ENCODE peak calls at places on chromosomes 5 and 9, in ten cellular contexts. One of them, this sample, is unnamed.

GRCh38 chr9:2082802-2083201 is 67.7 kb downstream of the SMARCA2 start:
- DNase-seq in neural crest cell: no peak
- DNase-seq in endodermal cell: no peak
- DNase-seq in endothelial cell: no peak
- DNase-seq in right atrium auricular region: no peak
- DNase-seq in A549: no peak
- DNase-seq in lower lobe of right lung: no peak
- DNase-seq in adrenal gland: no peak
- DNase-seq in PC-9: no peak
- DNase-seq in mesothelial cell of epicardium: no peak
- DNase-seq in this sample: no peak

GRCh38 chr5:54844905-54845566 is 140.4 kb downstream of the ESM1 start:
- DNase-seq in neural crest cell: no peak
- DNase-seq in endodermal cell: no peak
- DNase-seq in endothelial cell: no peak
- DNase-seq in right atrium auricular region: no peak
- DNase-seq in A549: no peak
- DNase-seq in lower lobe of right lung: no peak
- DNase-seq in adrenal gland: no peak
- DNase-seq in PC-9: no peak
- DNase-seq in mesothelial cell of epicardium: no peak
- DNase-seq in this sample: no peak

GRCh38 chr9:89564257-89564878 is 40.4 kb upstream of the GADD45G start:
- DNase-seq in neural crest cell: no peak
- DNase-seq in endodermal cell: peak
- DNase-seq in endothelial cell: peak
- DNase-seq in right atrium auricular region: no peak
- DNase-seq in A549: no peak
- DNase-seq in lower lobe of right lung: no peak
- DNase-seq in adrenal gland: no peak
- DNase-seq in PC-9: peak
- DNase-seq in mesothelial cell of epicardium: no peak
- DNase-seq in this sample: no peak

GRCh38 chr5:132688536-132689409 is 15.0 kb downstream of the IL4 start:
- DNase-seq in neural crest cell: no peak
- DNase-seq in endodermal cell: no peak
- DNase-seq in endothelial cell: no peak
- DNase-seq in right atrium auricular region: no peak
- DNase-seq in A549: no peak
- DNase-seq in lower lobe of right lung: no peak
- DNase-seq in adrenal gland: no peak
- DNase-seq in PC-9: no peak
- DNase-seq in mesothelial cell of epicardium: no peak
- DNase-seq in this sample: no peak

GRCh38 chr9:8401961-8402701 is 602.6 kb upstream of the DMAC1 start:
- DNase-seq in neural crest cell: no peak
- DNase-seq in endodermal cell: no peak
- DNase-seq in endothelial cell: no peak
- DNase-seq in right atrium auricular region: no peak
- DNase-seq in A549: no peak
- DNase-seq in lower lobe of right lung: no peak
- DNase-seq in adrenal gland: no peak
- DNase-seq in PC-9: no peak
- DNase-seq in mesothelial cell of epicardium: no peak
- DNase-seq in this sample: no peak

GRCh38 chr5:153827407-153827806 is 211.3 kb downstream of the FAM114A2 start:
- DNase-seq in neural crest cell: no peak
- DNase-seq in endodermal cell: peak
- DNase-seq in endothelial cell: no peak
- DNase-seq in right atrium auricular region: no peak
- DNase-seq in A549: no peak
- DNase-seq in lower lobe of right lung: no peak
- DNase-seq in adrenal gland: no peak
- DNase-seq in PC-9: no peak
- DNase-seq in mesothelial cell of epicardium: no peak
- DNase-seq in this sample: no peak

GRCh38 chr5:98341711-98342042 is 431.8 kb upstream of the RGMB start:
- DNase-seq in neural crest cell: no peak
- DNase-seq in endodermal cell: no peak
- DNase-seq in endothelial cell: no peak
- DNase-seq in right atrium auricular region: no peak
- DNase-seq in A549: no peak
- DNase-seq in lower lobe of right lung: no peak
- DNase-seq in adrenal gland: no peak
- DNase-seq in PC-9: no peak
- DNase-seq in mesothelial cell of epicardium: no peak
- DNase-seq in this sample: no peak

GRCh38 chr5:15116996-15117395 is 245.4 kb upstream of the ANKH start:
- DNase-seq in neural crest cell: no peak
- DNase-seq in endodermal cell: no peak
- DNase-seq in endothelial cell: no peak
- DNase-seq in right atrium auricular region: no peak
- DNase-seq in A549: no peak
- DNase-seq in lower lobe of right lung: no peak
- DNase-seq in adrenal gland: no peak
- DNase-seq in PC-9: no peak
- DNase-seq in mesothelial cell of epicardium: no peak
- DNase-seq in this sample: no peak

GRCh38 chr5:2903451-2904395 is 152.2 kb upstream of the IRX2 start:
- DNase-seq in neural crest cell: no peak
- DNase-seq in endodermal cell: no peak
- DNase-seq in endothelial cell: no peak
- DNase-seq in right atrium auricular region: peak
- DNase-seq in A549: no peak
- DNase-seq in lower lobe of right lung: no peak
- DNase-seq in adrenal gland: no peak
- DNase-seq in PC-9: no peak
- DNase-seq in mesothelial cell of epicardium: no peak
- DNase-seq in this sample: no peak

GRCh38 chr5:73433982-73434342 is 14.6 kb downstream of the FOXD1 start:
- DNase-seq in neural crest cell: no peak
- DNase-seq in endodermal cell: no peak
- DNase-seq in endothelial cell: no peak
- DNase-seq in right atrium auricular region: no peak
- DNase-seq in A549: no peak
- DNase-seq in lower lobe of right lung: no peak
- DNase-seq in adrenal gland: no peak
- DNase-seq in PC-9: no peak
- DNase-seq in mesothelial cell of epicardium: no peak
- DNase-seq in this sample: no peak

GRCh38 chr5:43497311-43498104 is 13.8 kb upstream of the TMEM267 start:
- DNase-seq in neural crest cell: no peak
- DNase-seq in endodermal cell: no peak
- DNase-seq in endothelial cell: no peak
- DNase-seq in right atrium auricular region: no peak
- DNase-seq in A549: no peak
- DNase-seq in lower lobe of right lung: no peak
- DNase-seq in adrenal gland: no peak
- DNase-seq in PC-9: no peak
- DNase-seq in mesothelial cell of epicardium: no peak
- DNase-seq in this sample: no peak

GRCh38 chr5:114789773-114790402 is 379.8 kb downstream of the TRIM36 start:
- DNase-seq in neural crest cell: no peak
- DNase-seq in endodermal cell: no peak
- DNase-seq in endothelial cell: no peak
- DNase-seq in right atrium auricular region: no peak
- DNase-seq in A549: peak
- DNase-seq in lower lobe of right lung: no peak
- DNase-seq in adrenal gland: no peak
- DNase-seq in PC-9: no peak
- DNase-seq in mesothelial cell of epicardium: no peak
- DNase-seq in this sample: no peak

GRCh38 chr5:154172785-154173184 is 17.7 kb upstream of the GALNT10 start:
- DNase-seq in neural crest cell: no peak
- DNase-seq in endodermal cell: no peak
- DNase-seq in endothelial cell: no peak
- DNase-seq in right atrium auricular region: no peak
- DNase-seq in A549: no peak
- DNase-seq in lower lobe of right lung: no peak
- DNase-seq in adrenal gland: no peak
- DNase-seq in PC-9: no peak
- DNase-seq in mesothelial cell of epicardium: no peak
- DNase-seq in this sample: no peak

DNA sequence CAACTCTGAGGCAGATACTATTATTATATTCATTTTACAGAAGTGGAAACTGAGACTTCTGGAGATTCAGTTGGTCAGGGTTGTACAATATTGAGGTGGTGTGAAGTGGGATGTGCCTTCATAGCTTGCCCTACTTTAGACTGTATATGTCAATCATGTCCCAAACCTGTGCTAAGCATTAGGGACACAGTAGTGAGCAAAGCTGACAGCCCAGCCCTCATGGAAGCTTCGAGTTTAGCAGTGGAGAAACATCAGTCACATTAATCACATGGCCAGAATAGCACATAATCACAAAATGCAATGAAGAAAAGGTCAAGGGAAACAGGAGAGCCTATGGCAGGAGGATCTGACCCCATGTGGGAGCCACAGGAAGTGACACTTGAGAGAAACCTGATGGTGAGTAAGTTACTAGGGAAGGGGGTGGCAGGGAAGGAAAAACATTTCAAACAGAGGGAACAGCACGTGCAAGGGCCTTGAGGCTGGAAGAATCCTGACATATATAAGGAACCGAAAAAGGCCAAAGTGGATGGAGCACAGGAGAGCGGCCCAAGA is 20.5 kb upstream of the RALGPS1 start:
- DNase-seq in neural crest cell: no peak
- DNase-seq in endodermal cell: no peak
- DNase-seq in endothelial cell: no peak
- DNase-seq in right atrium auricular region: no peak
- DNase-seq in A549: no peak
- DNase-seq in lower lobe of right lung: no peak
- DNase-seq in adrenal gland: no peak
- DNase-seq in PC-9: no peak
- DNase-seq in mesothelial cell of epicardium: no peak
- DNase-seq in this sample: no peak
- TF ChIP-seq CTCF in neural crest cell: no peak
- TF ChIP-seq CTCF in endodermal cell: peak
- TF ChIP-seq CTCF in endothelial cell: no peak
- TF ChIP-seq CTCF in right atrium auricular region: no peak
- TF ChIP-seq CTCF in A549: no peak
- TF ChIP-seq CTCF in lower lobe of right lung: no peak
- TF ChIP-seq CTCF in adrenal gland: no peak
- TF ChIP-seq CTCF in PC-9: no peak
- TF ChIP-seq CTCF in mesothelial cell of epicardium: no peak
- TF ChIP-seq CTCF in this sample: no peak

DNA sequence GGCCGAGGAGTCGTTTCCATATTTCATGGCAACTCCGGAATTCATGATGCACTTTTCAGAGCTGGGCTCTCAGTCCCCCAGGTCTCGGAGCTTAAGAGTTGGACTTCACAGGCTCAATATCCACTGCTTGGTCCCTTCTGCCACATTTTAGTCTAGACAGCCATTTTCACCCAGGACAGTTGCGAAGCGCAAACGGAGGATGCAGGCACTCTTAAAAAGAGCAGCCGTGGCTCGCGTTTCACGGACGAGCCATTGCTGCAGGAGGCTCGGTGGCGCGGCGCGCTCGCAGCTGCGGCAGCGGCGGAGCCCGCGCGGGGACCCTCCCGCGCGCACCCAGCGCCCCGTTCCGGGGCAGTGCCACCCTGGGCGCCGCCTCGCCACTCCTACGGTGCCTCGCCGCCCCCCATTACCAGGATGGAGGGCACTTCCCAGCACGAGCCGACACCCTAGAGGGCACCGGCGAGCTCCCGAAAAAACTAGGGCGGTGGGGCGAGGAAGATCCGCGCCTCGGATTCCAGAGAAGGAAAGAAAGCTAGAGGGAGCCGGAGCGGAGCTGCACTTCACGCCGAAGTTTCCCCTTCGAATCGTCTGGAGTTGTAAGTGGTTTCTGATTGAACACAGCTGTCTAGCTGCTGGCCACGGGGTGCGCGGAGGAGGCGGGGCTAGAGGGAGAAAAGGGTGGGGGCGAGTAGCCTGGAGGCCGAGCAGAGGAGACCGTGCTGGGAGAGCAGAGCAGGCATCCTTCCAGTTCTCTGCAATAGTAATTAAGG is 140.3 kb downstream of the TSSK1B start:
- DNase-seq in neural crest cell: peak
- DNase-seq in endodermal cell: peak
- DNase-seq in endothelial cell: peak
- DNase-seq in right atrium auricular region: peak
- DNase-seq in A549: peak
- DNase-seq in lower lobe of right lung: peak
- DNase-seq in adrenal gland: peak
- DNase-seq in PC-9: peak
- DNase-seq in mesothelial cell of epicardium: peak
- DNase-seq in this sample: no peak
- TF ChIP-seq CTCF in neural crest cell: no peak
- TF ChIP-seq CTCF in endodermal cell: no peak
- TF ChIP-seq CTCF in endothelial cell: no peak
- TF ChIP-seq CTCF in right atrium auricular region: peak
- TF ChIP-seq CTCF in A549: peak
- TF ChIP-seq CTCF in lower lobe of right lung: peak
- TF ChIP-seq CTCF in adrenal gland: no peak
- TF ChIP-seq CTCF in PC-9: no peak
- TF ChIP-seq CTCF in mesothelial cell of epicardium: no peak
- TF ChIP-seq CTCF in this sample: no peak

DNA sequence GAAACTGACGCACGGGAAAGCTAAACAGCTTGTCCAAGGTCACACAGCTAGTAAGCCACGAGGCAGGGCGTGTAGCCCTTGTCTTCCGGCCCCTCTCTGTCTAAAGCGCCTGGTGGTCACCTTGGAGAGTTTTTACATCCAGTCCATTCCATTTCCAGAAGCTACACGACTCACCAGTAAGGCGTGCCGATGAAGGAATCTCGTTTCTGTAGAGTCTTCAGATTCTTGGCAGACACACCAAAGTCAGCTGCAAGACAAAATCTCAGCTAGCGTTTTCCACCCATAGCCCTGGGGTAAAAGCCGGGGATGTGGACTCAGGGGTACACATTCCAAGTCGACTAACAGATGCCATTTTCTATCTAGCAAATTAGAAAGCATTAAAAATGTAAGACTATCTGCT is 80.4 kb downstream of the STK10 start:
- DNase-seq in neural crest cell: no peak
- DNase-seq in endodermal cell: no peak
- DNase-seq in endothelial cell: no peak
- DNase-seq in right atrium auricular region: no peak
- DNase-seq in A549: peak
- DNase-seq in lower lobe of right lung: peak
- DNase-seq in adrenal gland: no peak
- DNase-seq in PC-9: peak
- DNase-seq in mesothelial cell of epicardium: no peak
- DNase-seq in this sample: no peak
- TF ChIP-seq CTCF in neural crest cell: no peak
- TF ChIP-seq CTCF in endodermal cell: no peak
- TF ChIP-seq CTCF in endothelial cell: no peak
- TF ChIP-seq CTCF in right atrium auricular region: no peak
- TF ChIP-seq CTCF in A549: no peak
- TF ChIP-seq CTCF in lower lobe of right lung: no peak
- TF ChIP-seq CTCF in adrenal gland: peak
- TF ChIP-seq CTCF in PC-9: no peak
- TF ChIP-seq CTCF in mesothelial cell of epicardium: no peak
- TF ChIP-seq CTCF in this sample: no peak

DNA sequence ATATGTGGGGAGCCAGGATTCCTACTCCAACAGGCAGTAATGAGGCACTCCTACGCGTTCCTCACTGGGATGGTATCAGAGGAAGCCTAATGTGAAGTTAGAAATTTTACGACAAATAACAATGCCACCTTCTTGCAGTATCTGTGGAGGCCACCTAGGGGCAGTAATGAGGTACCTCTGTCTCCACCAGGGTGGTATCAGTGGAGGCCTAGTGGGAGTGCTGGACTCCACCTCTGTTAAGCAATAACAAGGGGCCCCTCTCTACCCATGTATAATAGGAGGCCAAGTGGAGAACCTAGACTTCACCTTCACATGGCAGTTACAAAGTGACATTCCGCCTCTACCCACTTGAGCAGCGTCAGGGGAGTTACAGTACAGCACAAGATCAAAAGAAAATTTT is 147.9 kb downstream of the PLPPR1 start:
- DNase-seq in neural crest cell: no peak
- DNase-seq in endodermal cell: peak
- DNase-seq in endothelial cell: no peak
- DNase-seq in right atrium auricular region: no peak
- DNase-seq in A549: no peak
- DNase-seq in lower lobe of right lung: no peak
- DNase-seq in adrenal gland: no peak
- DNase-seq in PC-9: no peak
- DNase-seq in mesothelial cell of epicardium: no peak
- DNase-seq in this sample: no peak
- TF ChIP-seq CTCF in neural crest cell: peak
- TF ChIP-seq CTCF in endodermal cell: peak
- TF ChIP-seq CTCF in endothelial cell: peak
- TF ChIP-seq CTCF in right atrium auricular region: no peak
- TF ChIP-seq CTCF in A549: no peak
- TF ChIP-seq CTCF in lower lobe of right lung: no peak
- TF ChIP-seq CTCF in adrenal gland: no peak
- TF ChIP-seq CTCF in PC-9: peak
- TF ChIP-seq CTCF in mesothelial cell of epicardium: no peak
- TF ChIP-seq CTCF in this sample: peak

This sample was measured in CD14-positive monocyte.